ENCODE peak calls at places on chromosomes 11 and 22, in four cellular contexts. J is K562, X is fibroblast of the aortic adventitia, I is fibroblast of pulmonary artery. W is an unnamed sample.

GRCh38 chr11:67033661-67034166 is 10.8 kb downstream of the SYT12 start:
- DNase-seq in J (no peak), X (peak), I (peak), W (peak)

GRCh38 chr22:29989446-29989845 is 90.8 kb upstream of the HORMAD2 start:
- DNase-seq in J (no peak), X (no peak), I (no peak), W (no peak)

GRCh38 chr11:77559686-77560425 is 29.9 kb upstream of the AQP11 start:
- DNase-seq in J (peak), X (peak), I (peak), W (peak)

GRCh38 chr11:124754309-124754708 is 2.3 kb upstream of the VSIG2 start:
- DNase-seq in J (no peak), X (no peak), I (no peak), W (no peak)

GRCh38 chr22:17742528-17742902 is 31.8 kb downstream of the BID start:
- DNase-seq in J (peak), X (peak), I (peak), W (peak)

GRCh38 chr11:104547996-104548661 is 350.1 kb downstream of the CASP12 start:
- DNase-seq in J (no peak), X (no peak), I (peak), W (peak)

GRCh38 chr11:66886671-66887221 is 29.9 kb downstream of the LRFN4 start:
- DNase-seq in J (no peak), X (peak), I (peak), W (peak)

GRCh38 chr22:20102203-20102780 is 13.6 kb upstream of the RANBP1 start:
- DNase-seq in J (no peak), X (no peak), I (no peak), W (no peak)

GRCh38 chr11:133795088-133795487 is 50.2 kb downstream of the SPATA19 start:
- DNase-seq in J (no peak), X (no peak), I (no peak), W (no peak)

GRCh38 chr11:19962795-19963163 is 197.5 kb downstream of the DBX1 start:
- DNase-seq in J (no peak), X (peak), I (peak), W (peak)

GRCh38 chr22:31253949-31254348 is 38.3 kb downstream of the PIK3IP1 start:
- DNase-seq in J (no peak), X (no peak), I (peak), W (no peak)

GRCh38 chr22:48644108-48644507 is 1183.6 kb downstream of the BRD1 start:
- DNase-seq in J (no peak), X (no peak), I (no peak), W (no peak)

GRCh38 chr11:1694064-1694845 is 2.7 kb upstream of the KRTAP5-6 start:
- DNase-seq in J (peak), X (peak), I (peak), W (peak)

GRCh38 chr22:46852771-46853170 is 90.3 kb downstream of the TBC1D22A start:
- DNase-seq in J (no peak), X (no peak), I (no peak), W (no peak)

GRCh38 chr11:44894217-44894617 is 56.5 kb downstream of the TP53I11 start:
- DNase-seq in J (peak), X (peak), I (peak), W (peak)

GRCh38 chr11:30346068-30346688 is 23.3 kb downstream of the ARL14EP start:
- DNase-seq in J (peak), X (peak), I (peak), W (peak)

GRCh38 chr11:71193431-71193830 is 58.9 kb downstream of the SHANK2 start:
- DNase-seq in J (no peak), X (no peak), I (no peak), W (no peak)

GRCh38 chr11:77250881-77251640 is 50.4 kb downstream of the GDPD4 start:
- DNase-seq in J (no peak), X (peak), I (peak), W (peak)

GRCh38 chr11:116589402-116589801 is 183.4 kb downstream of the BUD13 start:
- DNase-seq in J (no peak), X (no peak), I (no peak), W (no peak)

GRCh38 chr22:46417769-46418168 is 82.3 kb downstream of the TRMU start:
- DNase-seq in J (no peak), X (no peak), I (no peak), W (no peak)

GRCh38 chr11:116282481-116282880 is 490.3 kb downstream of the BUD13 start:
- DNase-seq in J (no peak), X (no peak), I (no peak), W (no peak)

GRCh38 chr11:98531576-98531975 is 489.2 kb upstream of the CNTN5 start:
- DNase-seq in J (no peak), X (no peak), I (no peak), W (no peak)
- H3K4me3 ChIP-seq in J (no peak), X (no peak), I (no peak), W (no peak)

GRCh38 chr22:25772288-25772687 is 30.3 kb downstream of the MYO18B start:
- DNase-seq in J (no peak), X (no peak), I (no peak), W (no peak)

GRCh38 chr22:25777870-25778269 is 35.9 kb downstream of the MYO18B start:
- DNase-seq in J (peak), X (peak), I (peak), W (peak)

GRCh38 chr22:25777411-25777810 is 35.4 kb downstream of the MYO18B start:
- DNase-seq in J (no peak), X (no peak), I (no peak), W (no peak)

GRCh38 chr22:25775501-25775900 is 33.5 kb downstream of the MYO18B start:
- DNase-seq in J (no peak), X (no peak), I (no peak), W (peak)

GRCh38 chr22:25774575-25775026 is 32.6 kb downstream of the MYO18B start:
- DNase-seq in J (no peak), X (no peak), I (no peak), W (no peak)
- TF ChIP-seq CTCF in J (peak), X (peak), I (peak), W (peak)

DNA sequence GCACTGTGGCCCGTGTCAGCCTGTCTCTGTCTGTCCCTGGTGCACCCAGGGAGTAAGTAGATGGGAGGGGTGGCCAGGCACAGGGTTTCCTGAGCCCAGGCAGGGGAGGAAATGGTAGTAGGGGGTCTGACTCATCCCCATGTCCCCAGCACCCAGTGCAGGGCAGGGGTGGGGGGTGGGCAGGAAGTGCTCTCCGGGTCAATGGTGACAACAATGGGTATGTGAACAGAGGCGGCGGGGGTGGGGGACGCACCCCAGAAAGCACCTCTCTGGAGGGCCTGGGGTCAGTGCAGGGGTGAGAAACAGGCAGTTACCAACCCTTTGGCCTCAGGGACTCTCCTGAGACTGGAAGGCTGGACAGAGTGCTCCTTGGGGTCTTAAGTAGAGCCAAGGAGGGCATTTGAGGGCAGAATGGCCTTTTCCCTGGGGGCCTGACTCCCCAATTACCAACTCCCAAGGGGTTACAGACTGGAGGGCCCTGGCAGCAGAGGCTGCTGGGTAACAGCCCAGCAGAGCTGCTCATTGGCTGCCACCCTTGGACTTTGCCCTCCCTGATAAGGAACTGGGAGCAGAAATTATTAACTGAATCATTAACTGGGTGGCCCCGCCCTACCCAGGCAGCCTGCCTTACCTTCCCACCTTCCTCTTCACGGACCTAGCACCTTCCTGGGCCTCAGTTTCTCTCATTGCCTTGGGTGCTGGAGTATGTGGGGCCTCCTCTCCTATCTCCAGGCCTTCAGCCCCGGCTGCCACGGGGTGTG is 4.2 kb downstream of the MYRF start:
- DNase-seq in J (peak), X (no peak), I (peak), W (peak)
- H3K4me3 ChIP-seq in J (no peak), X (no peak), I (no peak), W (no peak)

DNA sequence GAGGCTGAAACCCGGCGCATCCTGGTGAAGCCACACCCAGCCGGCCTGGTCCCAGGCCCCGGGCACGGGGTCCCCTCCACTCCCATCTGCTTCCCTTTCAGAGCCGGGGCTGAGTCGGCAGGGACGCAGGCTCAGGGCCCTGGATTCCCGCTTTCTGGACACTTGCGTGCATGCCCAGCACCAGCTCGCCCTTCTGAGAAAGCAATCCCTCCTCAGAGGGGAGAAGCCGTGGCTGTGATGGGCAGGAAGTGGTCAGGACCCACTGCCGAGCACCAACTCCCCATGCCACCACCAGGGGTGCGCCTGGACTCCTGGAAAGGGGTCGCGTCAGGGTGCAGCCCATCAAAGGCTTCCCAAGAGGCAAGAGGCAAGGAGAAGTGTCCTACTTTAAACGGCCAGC is 15.1 kb downstream of the CDKN1C start:
- DNase-seq in J (no peak), X (no peak), I (no peak), W (no peak)
- TF ChIP-seq CTCF in J (no peak), X (no peak), I (no peak), W (no peak)

W was measured in choroid plexus epithelial cell.